ENCODE peak calls at places on chromosomes 6 and 20, in four cellular contexts. H is neural progenitor cell, D is H9, A is GM12878. Y is an unnamed sample.
A peak's percentile ranks its signal among the peaks of the same experiment; 100 is the strongest.

GRCh38 chr6:43308101-43308989 is at the start of gene CRIP3:
- DNase-seq in D (peak; percentile 91), H (peak; percentile 90), A (no peak), Y (peak; percentile 40)

GRCh38 chr6:158285321-158285960 is 26.8 kb upstream of the TULP4 start:
- DNase-seq in H (peak; percentile 31), A (no peak), D (no peak), Y (no peak)

GRCh38 chr6:157284738-157285421 is 38.4 kb downstream of the TMEM242 start:
- DNase-seq in A (no peak), H (no peak), D (no peak), Y (no peak)

GRCh38 chr6:154070657-154071056 is 31.6 kb downstream of the OPRM1 start:
- DNase-seq in A (no peak), D (no peak), H (no peak), Y (peak; percentile 47)

GRCh38 chr6:134021396-134022122 is 30.9 kb downstream of the SLC2A12 start:
- DNase-seq in A (no peak), D (no peak), H (no peak), Y (no peak)

GRCh38 chr6:44642345-44642744 is 254.8 kb downstream of the CDC5L start:
- DNase-seq in H (no peak), D (no peak), A (no peak), Y (no peak)

GRCh38 chr6:105881608-105882007 is 204.5 kb upstream of the PRDM1 start:
- DNase-seq in D (no peak), H (no peak), A (no peak), Y (no peak)

GRCh38 chr6:3270258-3270657 is 11.5 kb downstream of the PSMG4 start:
- DNase-seq in D (no peak), A (no peak), H (no peak), Y (no peak)

GRCh38 chr20:1824177-1824576 is 71.0 kb upstream of the SIRPA start:
- DNase-seq in H (no peak), A (no peak), D (no peak), Y (no peak)

GRCh38 chr6:137652961-137653697 is 158.9 kb upstream of the OLIG3 start:
- DNase-seq in D (no peak), A (no peak), H (no peak), Y (peak; percentile 17)

GRCh38 chr6:21402368-21402767 is 191.2 kb upstream of the SOX4 start:
- DNase-seq in H (no peak), A (peak; percentile 30), D (no peak), Y (peak; percentile 23)

GRCh38 chr6:19454296-19454998 is 382.7 kb upstream of the ID4 start:
- DNase-seq in A (no peak), H (no peak), D (no peak), Y (no peak)

GRCh38 chr6:159887146-159887545 is 3.6 kb upstream of the MAS1 start:
- DNase-seq in H (peak; percentile 26), D (no peak), A (no peak), Y (no peak)

GRCh38 chr6:72704979-72705378 is 83.1 kb downstream of the KCNQ5 start:
- DNase-seq in D (no peak), A (no peak), H (peak; percentile 7), Y (no peak)

GRCh38 chr6:147750420-147750819 is 241.9 kb downstream of the SAMD5 start:
- DNase-seq in D (no peak), A (no peak), H (peak; percentile 8), Y (no peak)

GRCh38 chr20:32982617-32983458 is 21.4 kb downstream of the SUN5 start:
- DNase-seq in H (no peak), A (no peak), D (no peak), Y (no peak)

GRCh38 chr20:18738055-18738454 is 75.5 kb upstream of the SCP2D1 start:
- DNase-seq in A (no peak), H (no peak), D (no peak), Y (no peak)

GRCh38 chr6:74480561-74480960 is 725.3 kb downstream of the COL12A1 start:
- DNase-seq in A (no peak), D (no peak), H (no peak), Y (no peak)

GRCh38 chr20:60728705-60729104 is 523.4 kb upstream of the CDH4 start:
- DNase-seq in D (no peak), A (no peak), H (no peak), Y (no peak)

GRCh38 chr6:108589244-108589730 is 28.6 kb downstream of the FOXO3 start:
- DNase-seq in D (peak; percentile 89), A (no peak), H (peak; percentile 86), Y (peak; percentile 95)

GRCh38 chr6:2448826-2449571 is 203.6 kb upstream of the GMDS start:
- DNase-seq in H (peak; percentile 82), A (no peak), D (peak; percentile 67), Y (peak; percentile 64)

GRCh38 chr6:73739097-73739496 is 43.1 kb downstream of the CD109 start:
- DNase-seq in A (no peak), H (peak; percentile 75), D (no peak), Y (peak; percentile 23)

GRCh38 chr6:136784910-136785746 is 7.1 kb downstream of the MAP3K5 start:
- DNase-seq in H (no peak), A (no peak), D (no peak), Y (no peak)

GRCh38 chr20:46720776-46721425 is 11.5 kb downstream of the SLC2A10 start:
- DNase-seq in D (no peak), H (no peak), A (no peak), Y (no peak)

GRCh38 chr6:134425521-134426316 is 107.8 kb upstream of the SGK1 start:
- DNase-seq in H (no peak), A (no peak), D (no peak), Y (no peak)

DNA sequence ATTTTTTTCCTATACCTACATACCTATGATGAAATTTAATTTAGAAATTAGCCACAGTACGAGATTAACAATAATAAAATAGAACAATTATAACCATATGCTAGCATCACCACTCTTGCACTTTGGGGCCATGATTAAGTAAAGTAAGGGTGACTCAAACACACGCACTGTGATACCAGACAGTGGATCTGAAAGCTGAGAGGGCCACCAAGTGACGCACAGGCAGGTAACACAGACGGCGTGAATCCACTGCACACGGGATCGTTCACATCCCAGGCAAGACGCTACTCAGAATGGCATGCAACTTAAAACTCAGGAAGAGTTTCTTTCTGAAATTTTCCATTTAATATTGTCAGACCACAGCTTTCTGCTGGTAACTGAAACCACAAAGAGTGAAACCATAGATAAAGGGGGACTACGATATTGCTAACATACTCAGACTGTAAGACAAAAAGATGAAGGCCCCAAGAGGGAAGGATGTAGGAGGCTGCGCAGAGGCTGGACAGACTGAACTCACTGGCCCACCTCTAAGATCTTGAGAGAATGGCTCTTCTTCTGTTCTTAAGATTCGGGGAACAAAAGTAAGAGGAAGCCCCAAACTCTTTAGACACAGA is 17.9 kb downstream of the RRBP1 start:
- DNase-seq in H (no peak), A (no peak), D (no peak), Y (no peak)
- H3K4me2 ChIP-seq in H (peak overlapping the region; percentile 33), A (peak overlapping the region; percentile 40), D (no peak overlapping the region), Y (no peak overlapping the region)

GRCh38 chr6:16804515-16805161 is 43.4 kb upstream of the ATXN1 start:
- DNase-seq in H (no peak), D (no peak), A (no peak), Y (no peak)
- H3K4me2 ChIP-seq in H (no peak overlapping the region), D (no peak overlapping the region), A (no peak overlapping the region), Y (no peak overlapping the region)

DNA sequence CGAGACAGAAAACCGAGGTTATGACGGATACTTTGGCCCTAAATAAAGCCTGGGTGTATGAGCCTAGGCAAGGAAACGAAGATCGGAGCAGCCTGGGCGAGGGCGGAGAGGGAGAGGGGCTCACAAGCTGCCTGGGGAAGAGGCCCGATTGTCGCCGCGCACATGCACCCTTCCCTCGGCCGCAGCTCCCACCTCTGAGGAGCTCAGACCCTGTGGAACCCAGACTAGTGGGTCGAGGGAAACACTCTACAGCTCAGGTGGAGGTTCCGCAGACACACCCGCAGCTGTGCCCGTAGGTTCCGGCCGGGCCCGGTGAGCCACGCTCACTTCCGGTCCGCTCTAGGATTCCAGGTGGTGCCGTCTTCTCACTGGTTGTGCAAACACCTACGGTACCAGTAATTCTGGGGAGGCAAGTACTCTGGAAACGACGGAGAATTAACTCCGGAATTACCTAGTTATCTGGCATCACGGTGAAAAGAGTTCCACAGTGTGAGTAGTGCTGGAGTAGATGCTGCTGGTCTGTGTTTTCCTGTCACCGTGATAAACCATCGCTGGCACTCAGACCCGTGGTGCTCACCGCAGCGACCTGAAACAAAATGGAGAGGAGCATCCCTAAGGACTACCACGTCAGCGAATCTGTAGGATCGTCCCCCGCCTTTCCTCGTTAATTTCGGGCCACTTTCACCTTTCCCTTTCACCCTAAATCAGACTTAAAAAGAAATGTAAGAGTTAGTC is 61.5 kb downstream of the GPX5 start:
- DNase-seq in H (peak; percentile 72), D (peak; percentile 90), A (no peak), Y (peak; percentile 83)
- H3K4me2 ChIP-seq in H (peak overlapping the region; percentile 85), D (peak overlapping the region; percentile 95), A (peak overlapping the region; percentile 74), Y (peak overlapping the region; percentile 94)

GRCh38 chr6:50952092-50952932 is 133.6 kb downstream of the TFAP2B start:
- DNase-seq in H (peak; percentile 16), A (no peak), D (no peak), Y (no peak)
- H3K4me2 ChIP-seq in H (peak overlapping the region; percentile 50), A (no peak overlapping the region), D (no peak overlapping the region), Y (no peak overlapping the region)

Y was measured in mammary epithelial cell.